ENCODE peak calls at places on chromosomes 11 and 22, in nine cellular contexts. One of them, this sample, is unnamed.
A peak's percentile ranks its signal among the peaks of the same experiment; 100 is the strongest.

GRCh38 chr22:41369089-41369745 is 12.5 kb upstream of the TEF start:
- DNase-seq in adrenal gland: no peak
- DNase-seq in retinal pigment epithelial cell: no peak
- DNase-seq in lower lobe of right lung: no peak
- DNase-seq in GM12865: no peak
- DNase-seq in astrocyte: no peak
- DNase-seq in SK-N-SH: no peak
- DNase-seq in CD4-positive, alpha-beta T cell: no peak
- DNase-seq in A549: no peak
- DNase-seq in this sample: no peak

GRCh38 chr22:19730141-19730661 is 6.9 kb downstream of the GP1BB start:
- DNase-seq in adrenal gland: no peak
- DNase-seq in retinal pigment epithelial cell: no peak
- DNase-seq in lower lobe of right lung: no peak
- DNase-seq in GM12865: no peak
- DNase-seq in astrocyte: no peak
- DNase-seq in SK-N-SH: no peak
- DNase-seq in CD4-positive, alpha-beta T cell: no peak
- DNase-seq in A549: no peak
- DNase-seq in this sample: no peak

GRCh38 chr11:103125462-103125861 is 16.2 kb downstream of the DYNC2H1 start:
- DNase-seq in adrenal gland: no peak
- DNase-seq in retinal pigment epithelial cell: no peak
- DNase-seq in lower lobe of right lung: no peak
- DNase-seq in GM12865: no peak
- DNase-seq in astrocyte: no peak
- DNase-seq in SK-N-SH: no peak
- DNase-seq in CD4-positive, alpha-beta T cell: no peak
- DNase-seq in A549: no peak
- DNase-seq in this sample: no peak

GRCh38 chr22:44363980-44364749 is 51.4 kb upstream of the SHISAL1 start:
- DNase-seq in adrenal gland: peak; percentile 64
- DNase-seq in retinal pigment epithelial cell: no peak
- DNase-seq in lower lobe of right lung: peak; percentile 30
- DNase-seq in GM12865: no peak
- DNase-seq in astrocyte: no peak
- DNase-seq in SK-N-SH: peak; percentile 62
- DNase-seq in CD4-positive, alpha-beta T cell: no peak
- DNase-seq in A549: no peak
- DNase-seq in this sample: no peak

GRCh38 chr11:63491614-63492372 is 826 bp upstream of the PLAAT5 start:
- DNase-seq in adrenal gland: no peak
- DNase-seq in retinal pigment epithelial cell: no peak
- DNase-seq in lower lobe of right lung: no peak
- DNase-seq in GM12865: peak; percentile 4
- DNase-seq in astrocyte: peak; percentile 88
- DNase-seq in SK-N-SH: no peak
- DNase-seq in CD4-positive, alpha-beta T cell: no peak
- DNase-seq in A549: no peak
- DNase-seq in this sample: no peak

GRCh38 chr11:126405906-126406305 is 50.4 kb downstream of the ST3GAL4 start:
- DNase-seq in adrenal gland: no peak
- DNase-seq in retinal pigment epithelial cell: no peak
- DNase-seq in lower lobe of right lung: no peak
- DNase-seq in GM12865: no peak
- DNase-seq in astrocyte: no peak
- DNase-seq in SK-N-SH: no peak
- DNase-seq in CD4-positive, alpha-beta T cell: no peak
- DNase-seq in A549: no peak
- DNase-seq in this sample: no peak

GRCh38 chr11:111954154-111954553 is 17.0 kb downstream of the DIXDC1 start:
- DNase-seq in adrenal gland: no peak
- DNase-seq in retinal pigment epithelial cell: no peak
- DNase-seq in lower lobe of right lung: no peak
- DNase-seq in GM12865: no peak
- DNase-seq in astrocyte: no peak
- DNase-seq in SK-N-SH: no peak
- DNase-seq in CD4-positive, alpha-beta T cell: no peak
- DNase-seq in A549: no peak
- DNase-seq in this sample: no peak

GRCh38 chr11:115740365-115740764 is 236.2 kb upstream of the CADM1 start:
- DNase-seq in adrenal gland: no peak
- DNase-seq in retinal pigment epithelial cell: no peak
- DNase-seq in lower lobe of right lung: no peak
- DNase-seq in GM12865: no peak
- DNase-seq in astrocyte: no peak
- DNase-seq in SK-N-SH: no peak
- DNase-seq in CD4-positive, alpha-beta T cell: no peak
- DNase-seq in A549: no peak
- DNase-seq in this sample: no peak

GRCh38 chr11:101428918-101429317 is 154.9 kb downstream of the TRPC6 start:
- DNase-seq in adrenal gland: no peak
- DNase-seq in retinal pigment epithelial cell: no peak
- DNase-seq in lower lobe of right lung: no peak
- DNase-seq in GM12865: peak; percentile 26
- DNase-seq in astrocyte: no peak
- DNase-seq in SK-N-SH: no peak
- DNase-seq in CD4-positive, alpha-beta T cell: no peak
- DNase-seq in A549: no peak
- DNase-seq in this sample: peak; percentile 13

GRCh38 chr11:83272627-83273026 is 13.5 kb downstream of the CCDC90B start:
- DNase-seq in adrenal gland: no peak
- DNase-seq in retinal pigment epithelial cell: peak; percentile 43
- DNase-seq in lower lobe of right lung: no peak
- DNase-seq in GM12865: no peak
- DNase-seq in astrocyte: peak; percentile 81
- DNase-seq in SK-N-SH: no peak
- DNase-seq in CD4-positive, alpha-beta T cell: no peak
- DNase-seq in A549: no peak
- DNase-seq in this sample: peak; percentile 83

GRCh38 chr22:19105867-19106802 is 16.1 kb downstream of the DGCR2 start:
- DNase-seq in adrenal gland: no peak
- DNase-seq in retinal pigment epithelial cell: no peak
- DNase-seq in lower lobe of right lung: no peak
- DNase-seq in GM12865: peak; percentile 51
- DNase-seq in astrocyte: no peak
- DNase-seq in SK-N-SH: peak; percentile 57
- DNase-seq in CD4-positive, alpha-beta T cell: peak; percentile 61
- DNase-seq in A549: peak; percentile 18
- DNase-seq in this sample: no peak

GRCh38 chr22:36077261-36077660 is 48.6 kb upstream of the RBFOX2 start:
- DNase-seq in adrenal gland: no peak
- DNase-seq in retinal pigment epithelial cell: no peak
- DNase-seq in lower lobe of right lung: no peak
- DNase-seq in GM12865: no peak
- DNase-seq in astrocyte: no peak
- DNase-seq in SK-N-SH: peak; percentile 27
- DNase-seq in CD4-positive, alpha-beta T cell: no peak
- DNase-seq in A549: no peak
- DNase-seq in this sample: peak; percentile 53

GRCh38 chr11:122192634-122193245 is 76.7 kb upstream of the BLID start:
- DNase-seq in adrenal gland: no peak
- DNase-seq in retinal pigment epithelial cell: no peak
- DNase-seq in lower lobe of right lung: no peak
- DNase-seq in GM12865: peak; percentile 21
- DNase-seq in astrocyte: peak; percentile 72
- DNase-seq in SK-N-SH: no peak
- DNase-seq in CD4-positive, alpha-beta T cell: no peak
- DNase-seq in A549: no peak
- DNase-seq in this sample: peak; percentile 55

GRCh38 chr11:119759324-119759723 is 30.3 kb upstream of the NECTIN1 start:
- DNase-seq in adrenal gland: no peak
- DNase-seq in retinal pigment epithelial cell: peak; percentile 47
- DNase-seq in lower lobe of right lung: no peak
- DNase-seq in GM12865: peak; percentile 13
- DNase-seq in astrocyte: peak; percentile 80
- DNase-seq in SK-N-SH: no peak
- DNase-seq in CD4-positive, alpha-beta T cell: no peak
- DNase-seq in A549: no peak
- DNase-seq in this sample: peak; percentile 40

GRCh38 chr22:34702279-34702678 is 363.7 kb upstream of the ISX start:
- DNase-seq in adrenal gland: no peak
- DNase-seq in retinal pigment epithelial cell: no peak
- DNase-seq in lower lobe of right lung: no peak
- DNase-seq in GM12865: no peak
- DNase-seq in astrocyte: no peak
- DNase-seq in SK-N-SH: no peak
- DNase-seq in CD4-positive, alpha-beta T cell: no peak
- DNase-seq in A549: no peak
- DNase-seq in this sample: no peak

GRCh38 chr11:35878736-35879135 is 65.1 kb upstream of the LDLRAD3 start:
- DNase-seq in adrenal gland: no peak
- DNase-seq in retinal pigment epithelial cell: no peak
- DNase-seq in lower lobe of right lung: no peak
- DNase-seq in GM12865: no peak
- DNase-seq in astrocyte: no peak
- DNase-seq in SK-N-SH: no peak
- DNase-seq in CD4-positive, alpha-beta T cell: no peak
- DNase-seq in A549: no peak
- DNase-seq in this sample: no peak

GRCh38 chr11:109865558-109866186 is 227.5 kb upstream of the ZC3H12C start:
- DNase-seq in adrenal gland: peak; percentile 75
- DNase-seq in retinal pigment epithelial cell: no peak
- DNase-seq in lower lobe of right lung: no peak
- DNase-seq in GM12865: peak; percentile 32
- DNase-seq in astrocyte: no peak
- DNase-seq in SK-N-SH: peak; percentile 15
- DNase-seq in CD4-positive, alpha-beta T cell: no peak
- DNase-seq in A549: no peak
- DNase-seq in this sample: no peak

GRCh38 chr11:20132667-20133039 is 27.6 kb downstream of the DBX1 start:
- DNase-seq in adrenal gland: no peak
- DNase-seq in retinal pigment epithelial cell: no peak
- DNase-seq in lower lobe of right lung: no peak
- DNase-seq in GM12865: no peak
- DNase-seq in astrocyte: no peak
- DNase-seq in SK-N-SH: no peak
- DNase-seq in CD4-positive, alpha-beta T cell: no peak
- DNase-seq in A549: no peak
- DNase-seq in this sample: no peak

GRCh38 chr11:20126724-20127123 is 33.6 kb downstream of the DBX1 start:
- DNase-seq in adrenal gland: no peak
- DNase-seq in retinal pigment epithelial cell: no peak
- DNase-seq in lower lobe of right lung: no peak
- DNase-seq in GM12865: no peak
- DNase-seq in astrocyte: peak; percentile 79
- DNase-seq in SK-N-SH: no peak
- DNase-seq in CD4-positive, alpha-beta T cell: no peak
- DNase-seq in A549: no peak
- DNase-seq in this sample: no peak

GRCh38 chr11:20131744-20132666 is 28.3 kb downstream of the DBX1 start:
- DNase-seq in adrenal gland: peak; percentile 31
- DNase-seq in retinal pigment epithelial cell: no peak
- DNase-seq in lower lobe of right lung: peak; percentile 63
- DNase-seq in GM12865: peak; percentile 43
- DNase-seq in astrocyte: peak; percentile 36
- DNase-seq in SK-N-SH: peak; percentile 47
- DNase-seq in CD4-positive, alpha-beta T cell: peak; percentile 28
- DNase-seq in A549: peak; percentile 74
- DNase-seq in this sample: peak; percentile 43

GRCh38 chr11:20125927-20126326 is 34.3 kb downstream of the DBX1 start:
- DNase-seq in adrenal gland: no peak
- DNase-seq in retinal pigment epithelial cell: no peak
- DNase-seq in lower lobe of right lung: no peak
- DNase-seq in GM12865: no peak
- DNase-seq in astrocyte: peak; percentile 83
- DNase-seq in SK-N-SH: no peak
- DNase-seq in CD4-positive, alpha-beta T cell: no peak
- DNase-seq in A549: peak; percentile 29
- DNase-seq in this sample: peak; percentile 52

GRCh38 chr11:20127671-20128527 is 32.4 kb downstream of the DBX1 start:
- DNase-seq in adrenal gland: peak; percentile 68
- DNase-seq in retinal pigment epithelial cell: no peak
- DNase-seq in lower lobe of right lung: peak; percentile 76
- DNase-seq in GM12865: peak; percentile 72
- DNase-seq in astrocyte: peak; percentile 36
- DNase-seq in SK-N-SH: peak; percentile 84
- DNase-seq in CD4-positive, alpha-beta T cell: peak; percentile 72
- DNase-seq in A549: peak; percentile 66
- DNase-seq in this sample: peak; percentile 65
- TF ChIP-seq CTCF in adrenal gland: peak; percentile 77
- TF ChIP-seq CTCF in retinal pigment epithelial cell: peak; percentile 87
- TF ChIP-seq CTCF in lower lobe of right lung: peak; percentile 86
- TF ChIP-seq CTCF in GM12865: peak; percentile 79
- TF ChIP-seq CTCF in astrocyte: peak; percentile 82
- TF ChIP-seq CTCF in SK-N-SH: peak; percentile 89
- TF ChIP-seq CTCF in CD4-positive, alpha-beta T cell: peak; percentile 80
- TF ChIP-seq CTCF in A549: peak; percentile 83
- TF ChIP-seq CTCF in this sample: peak; percentile 93

GRCh38 chr11:22670803-22671202 is 4.4 kb downstream of the GAS2 start:
- DNase-seq in adrenal gland: no peak
- DNase-seq in retinal pigment epithelial cell: no peak
- DNase-seq in lower lobe of right lung: no peak
- DNase-seq in GM12865: peak; percentile 21
- DNase-seq in astrocyte: no peak
- DNase-seq in SK-N-SH: no peak
- DNase-seq in CD4-positive, alpha-beta T cell: no peak
- DNase-seq in A549: no peak
- DNase-seq in this sample: no peak
- TF ChIP-seq CTCF in adrenal gland: no peak
- TF ChIP-seq CTCF in retinal pigment epithelial cell: peak; percentile 19
- TF ChIP-seq CTCF in lower lobe of right lung: no peak
- TF ChIP-seq CTCF in GM12865: peak; percentile 16
- TF ChIP-seq CTCF in astrocyte: no peak
- TF ChIP-seq CTCF in SK-N-SH: peak; percentile 37
- TF ChIP-seq CTCF in CD4-positive, alpha-beta T cell: peak; percentile 18
- TF ChIP-seq CTCF in A549: peak; percentile 16
- TF ChIP-seq CTCF in this sample: no peak

DNA sequence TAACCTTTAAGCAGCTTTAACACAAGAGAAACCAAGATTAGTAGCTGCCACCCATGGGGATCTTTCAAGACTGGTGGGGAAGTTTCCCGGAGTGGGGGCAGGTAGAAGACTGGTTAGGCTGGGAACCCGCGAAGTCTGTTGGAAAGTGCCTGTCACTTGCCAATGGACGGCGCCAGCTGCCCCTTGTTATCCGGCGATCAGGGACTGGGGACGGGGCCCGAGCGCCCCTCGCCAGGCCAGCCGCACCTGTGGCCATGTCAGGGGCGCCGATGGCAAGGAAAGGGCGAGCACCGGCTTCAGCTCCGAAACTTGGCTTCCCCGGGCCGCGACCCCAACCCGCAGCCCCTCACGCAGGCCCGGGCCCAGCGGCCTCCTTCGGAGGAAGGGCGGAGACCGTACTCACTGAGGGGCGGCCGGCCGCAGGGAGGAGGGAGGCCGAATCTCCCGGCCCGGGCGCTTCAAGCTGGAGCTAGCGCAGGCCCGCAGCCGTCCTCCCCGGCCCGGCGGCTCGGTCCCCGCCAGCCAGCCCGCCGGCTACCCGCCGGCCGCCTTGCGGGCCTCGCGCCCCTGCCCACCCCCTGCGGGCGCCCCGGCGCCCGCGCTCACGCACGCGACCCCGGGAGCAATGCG is 539 bp downstream of the EIF4ENIF1 start:
- DNase-seq in adrenal gland: no peak
- DNase-seq in retinal pigment epithelial cell: no peak
- DNase-seq in lower lobe of right lung: peak; percentile 60
- DNase-seq in GM12865: peak; percentile 48
- DNase-seq in astrocyte: no peak
- DNase-seq in SK-N-SH: peak; percentile 84
- DNase-seq in CD4-positive, alpha-beta T cell: no peak
- DNase-seq in A549: no peak
- DNase-seq in this sample: no peak
- TF ChIP-seq CTCF in adrenal gland: no peak
- TF ChIP-seq CTCF in retinal pigment epithelial cell: no peak
- TF ChIP-seq CTCF in lower lobe of right lung: no peak
- TF ChIP-seq CTCF in GM12865: no peak
- TF ChIP-seq CTCF in astrocyte: no peak
- TF ChIP-seq CTCF in SK-N-SH: no peak
- TF ChIP-seq CTCF in CD4-positive, alpha-beta T cell: no peak
- TF ChIP-seq CTCF in A549: no peak
- TF ChIP-seq CTCF in this sample: no peak

GRCh38 chr11:29432719-29433325 is 584.0 kb downstream of the KCNA4 start:
- DNase-seq in adrenal gland: no peak
- DNase-seq in retinal pigment epithelial cell: no peak
- DNase-seq in lower lobe of right lung: no peak
- DNase-seq in GM12865: peak; percentile 2
- DNase-seq in astrocyte: no peak
- DNase-seq in SK-N-SH: peak; percentile 14
- DNase-seq in CD4-positive, alpha-beta T cell: no peak
- DNase-seq in A549: peak; percentile 17
- DNase-seq in this sample: peak; percentile 9
- TF ChIP-seq CTCF in adrenal gland: peak; percentile 47
- TF ChIP-seq CTCF in retinal pigment epithelial cell: peak; percentile 45
- TF ChIP-seq CTCF in lower lobe of right lung: peak; percentile 50
- TF ChIP-seq CTCF in GM12865: peak; percentile 28
- TF ChIP-seq CTCF in astrocyte: peak; percentile 77
- TF ChIP-seq CTCF in SK-N-SH: peak; percentile 76
- TF ChIP-seq CTCF in CD4-positive, alpha-beta T cell: no peak
- TF ChIP-seq CTCF in A549: peak; percentile 65
- TF ChIP-seq CTCF in this sample: peak; percentile 85

This sample was measured in HFFc6.